ENCODE peak calls at places on chromosomes 12 and 14, in eight cellular contexts. F, N, U, O, G, R, K and P are unnamed samples.
A peak's percentile ranks its signal among the peaks of the same experiment; 100 is the strongest.

GRCh38 chr12:12467222-12467621 is 95.4 kb downstream of the DUSP16 start:
- DNase-seq in F (no peak), N (no peak), U (no peak), O (no peak), G (no peak), R (no peak), K (no peak), P (no peak)

GRCh38 chr12:51536159-51536558 is 54.9 kb upstream of the SCN8A start:
- DNase-seq in F (peak; percentile 29), N (no peak), U (no peak), O (peak; percentile 53), G (no peak), R (no peak), K (no peak), P (peak; percentile 17)

GRCh38 chr12:116631619-116632018 is 72.4 kb downstream of the MAP1LC3B2 start:
- DNase-seq in F (no peak), N (no peak), U (no peak), O (no peak), G (no peak), R (no peak), K (no peak), P (no peak)

GRCh38 chr14:93090826-93091583 is 24.7 kb downstream of the ITPK1 start:
- DNase-seq in F (no peak), N (no peak), U (no peak), O (no peak), G (no peak), R (no peak), K (no peak), P (no peak)

GRCh38 chr14:103803661-103804060 is 43.7 kb downstream of the PPP1R13B start:
- DNase-seq in F (no peak), N (no peak), U (no peak), O (peak; percentile 9), G (no peak), R (no peak), K (no peak), P (no peak)

GRCh38 chr14:37399517-37399916 is 195.5 kb downstream of the FOXA1 start:
- DNase-seq in F (no peak), N (no peak), U (no peak), O (no peak), G (no peak), R (no peak), K (no peak), P (no peak)

GRCh38 chr14:52918486-52918885 is 32.4 kb downstream of the FERMT2 start:
- DNase-seq in F (no peak), N (no peak), U (peak; percentile 95), O (peak; percentile 33), G (no peak), R (no peak), K (peak; percentile 62), P (peak; percentile 57)

GRCh38 chr12:56271031-56271430 is 4.3 kb downstream of the COQ10A start:
- DNase-seq in F (peak; percentile 36), N (no peak), U (peak; percentile 39), O (peak; percentile 48), G (no peak), R (no peak), K (no peak), P (peak; percentile 52)

GRCh38 chr12:33605776-33606175 is 166.2 kb upstream of the SYT10 start:
- DNase-seq in F (peak; percentile 24), N (no peak), U (no peak), O (peak; percentile 43), G (no peak), R (peak; percentile 10), K (no peak), P (peak; percentile 51)

GRCh38 chr12:50555471-50555885 is 50.7 kb downstream of the DIP2B start:
- DNase-seq in F (no peak), N (no peak), U (no peak), O (no peak), G (no peak), R (no peak), K (no peak), P (no peak)

GRCh38 chr12:62983594-62983993 is 48.6 kb upstream of the PPM1H start:
- DNase-seq in F (no peak), N (peak; percentile 6), U (no peak), O (peak; percentile 29), G (no peak), R (peak; percentile 57), K (no peak), P (peak; percentile 8)

GRCh38 chr12:116954700-116955381 is 44.1 kb downstream of the FBXW8 start:
- DNase-seq in F (no peak), N (no peak), U (peak; percentile 51), O (no peak), G (no peak), R (no peak), K (no peak), P (no peak)

GRCh38 chr14:89926709-89927108 is 27.8 kb downstream of the EFCAB11 start:
- DNase-seq in F (no peak), N (no peak), U (peak; percentile 55), O (no peak), G (no peak), R (peak; percentile 24), K (no peak), P (no peak)

DNA sequence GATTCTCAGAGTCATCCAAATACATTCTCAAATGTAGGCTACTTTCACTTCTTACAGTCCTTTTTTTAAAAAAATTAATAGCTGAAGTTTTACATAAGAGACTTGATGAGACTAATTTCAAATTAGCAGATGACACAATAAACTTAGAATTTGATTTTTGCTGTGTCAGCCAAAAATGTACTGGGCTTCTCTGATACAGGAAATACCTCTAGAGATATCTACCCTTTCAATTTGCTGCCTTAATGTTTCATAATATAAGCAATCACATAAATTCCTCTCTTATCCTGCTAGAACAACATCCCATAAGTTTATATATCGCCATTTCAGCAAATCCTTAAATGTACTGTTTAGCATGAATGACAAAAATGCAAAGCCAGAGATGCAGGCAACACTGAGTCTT is 875.3 kb downstream of the FLRT2 start:
- DNase-seq in F (no peak), N (no peak), U (no peak), O (no peak), G (no peak), R (no peak), K (no peak), P (no peak)
- TF ChIP-seq POLR2A in F (no peak), N (no peak), U (no peak), O (no peak), G (no peak), R (no peak), K (no peak), P (no peak)

DNA sequence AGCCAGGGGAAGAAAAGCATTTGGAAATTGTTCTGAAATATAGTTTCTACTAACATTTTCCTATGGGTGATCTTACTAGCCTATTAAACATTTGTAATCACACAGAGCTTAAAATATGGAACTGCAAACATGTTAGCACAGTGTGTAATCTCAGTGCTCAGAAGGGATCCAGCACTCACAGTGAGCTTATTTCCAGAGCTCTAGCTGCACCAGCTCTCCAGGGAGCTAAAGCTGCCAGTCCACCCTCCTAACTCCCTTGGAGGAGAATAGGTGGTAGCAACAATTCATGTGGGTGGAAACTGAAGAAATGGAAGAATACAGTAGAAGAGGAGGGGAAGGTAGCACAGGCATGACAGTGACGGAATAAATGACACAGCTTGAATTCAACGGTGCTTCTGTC is 64.9 kb upstream of the SYT1 start:
- DNase-seq in F (no peak), N (no peak), U (no peak), O (no peak), G (no peak), R (no peak), K (no peak), P (no peak)
- TF ChIP-seq MAX in F (no peak), N (no peak), U (no peak), O (no peak), G (no peak), R (no peak), K (no peak), P (no peak)

GRCh38 chr14:91293281-91293680 is 48.8 kb upstream of the GPR68 start:
- DNase-seq in F (no peak), N (no peak), U (no peak), O (no peak), G (no peak), R (no peak), K (no peak), P (peak; percentile 22)

GRCh38 chr14:91294153-91294552 is 49.6 kb upstream of the GPR68 start:
- DNase-seq in F (no peak), N (no peak), U (no peak), O (no peak), G (no peak), R (no peak), K (no peak), P (no peak)

GRCh38 chr14:91291786-91292405 is 47.4 kb upstream of the GPR68 start:
- DNase-seq in F (no peak), N (no peak), U (no peak), O (no peak), G (no peak), R (no peak), K (no peak), P (no peak)

GRCh38 chr14:91290986-91291385 is 46.5 kb upstream of the GPR68 start:
- DNase-seq in F (no peak), N (no peak), U (no peak), O (no peak), G (no peak), R (no peak), K (no peak), P (no peak)

GRCh38 chr14:91292476-91292875 is 48.0 kb upstream of the GPR68 start:
- DNase-seq in F (no peak), N (no peak), U (no peak), O (no peak), G (no peak), R (no peak), K (no peak), P (peak; percentile 17)
- TF ChIP-seq POLR2A in F (no peak), N (no peak), U (no peak), O (no peak), G (no peak), R (no peak), K (no peak), P (no peak)

GRCh38 chr14:34025325-34026017 is 74.6 kb upstream of the EGLN3 start:
- DNase-seq in F (no peak), N (no peak), U (no peak), O (no peak), G (no peak), R (no peak), K (no peak), P (no peak)

GRCh38 chr14:34029921-34030334 is 79.1 kb upstream of the EGLN3 start:
- DNase-seq in F (peak; percentile 53), N (no peak), U (no peak), O (no peak), G (peak; percentile 47), R (no peak), K (no peak), P (no peak)

GRCh38 chr14:34030864-34031263 is 80.0 kb upstream of the EGLN3 start:
- DNase-seq in F (no peak), N (no peak), U (no peak), O (no peak), G (no peak), R (no peak), K (no peak), P (no peak)

GRCh38 chr14:34027130-34027989 is 76.5 kb upstream of the EGLN3 start:
- DNase-seq in F (no peak), N (no peak), U (no peak), O (no peak), G (no peak), R (no peak), K (no peak), P (no peak)

DNA sequence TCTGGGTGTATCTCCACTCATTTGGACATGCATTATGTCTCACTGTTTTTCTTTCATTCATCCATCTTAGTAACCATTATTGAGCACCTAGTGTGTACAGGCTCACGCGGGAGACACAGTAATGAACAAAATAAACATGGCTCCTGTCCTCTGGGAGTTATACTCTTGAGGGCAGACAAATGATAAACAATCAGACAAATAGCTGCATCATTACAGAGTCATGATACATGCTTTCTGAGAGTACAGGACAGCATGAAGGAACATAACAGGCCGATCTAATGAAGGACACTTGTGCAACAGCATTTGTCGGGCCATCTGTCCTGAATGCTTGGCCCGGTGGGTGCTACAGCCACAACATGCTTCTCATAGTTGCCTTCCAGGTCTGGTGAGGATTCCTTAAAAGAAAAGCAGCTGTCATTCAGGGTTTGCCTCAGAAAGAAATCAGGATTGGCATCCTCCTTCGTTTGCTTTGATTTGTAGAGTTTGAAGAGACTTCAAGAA is 77.2 kb upstream of the EGLN3 start:
- DNase-seq in F (no peak), N (no peak), U (no peak), O (no peak), G (no peak), R (no peak), K (no peak), P (no peak)
- TF ChIP-seq MAX in F (no peak), N (no peak), U (no peak), O (no peak), G (no peak), R (no peak), K (no peak), P (no peak)